ENCODE peak calls at places on chromosomes 7 and 10, in five cellular contexts. L is HepG2, A is K562, Y is SK-N-SH, K is GM12878. C is an unnamed sample.

GRCh38 chr7:50416509-50417299 is 33.4 kb downstream of the FIGNL1 start:
- DNase-seq in L (no peak), A (no peak), Y (no peak), K (peak), C (no peak)

GRCh38 chr10:89002234-89002978 is 11.8 kb downstream of the FAS start:
- DNase-seq in L (no peak), A (no peak), Y (no peak), K (no peak), C (no peak)

GRCh38 chr10:63166742-63167258 is 33.7 kb downstream of the NRBF2 start:
- DNase-seq in L (peak), A (peak), Y (peak), K (peak), C (peak)

GRCh38 chr7:44284216-44284615 is 41.2 kb downstream of the CAMK2B start:
- DNase-seq in L (no peak), A (no peak), Y (peak), K (no peak), C (no peak)

GRCh38 chr7:610141-610530 is 90.5 kb upstream of the PDGFA start:
- DNase-seq in L (no peak), A (peak), Y (no peak), K (no peak), C (no peak)

GRCh38 chr7:129919492-129919891 is 33.3 kb downstream of the UBE2H start:
- DNase-seq in L (peak), A (no peak), Y (no peak), K (no peak), C (no peak)

GRCh38 chr7:81094952-81095351 is 176.1 kb upstream of the SEMA3C start:
- DNase-seq in L (no peak), A (no peak), Y (no peak), K (no peak), C (no peak)

GRCh38 chr10:101295266-101295665 is 58.7 kb upstream of the BTRC start:
- DNase-seq in L (no peak), A (no peak), Y (no peak), K (no peak), C (no peak)

GRCh38 chr10:69004821-69005220 is 16.2 kb downstream of the KIFBP start:
- DNase-seq in L (peak), A (no peak), Y (peak), K (no peak), C (no peak)

GRCh38 chr7:107690611-107691010 is 30.0 kb downstream of the SLC26A4 start:
- DNase-seq in L (no peak), A (no peak), Y (no peak), K (no peak), C (no peak)

GRCh38 chr10:119135517-119135890 is 30.0 kb downstream of the SFXN4 start:
- DNase-seq in L (no peak), A (no peak), Y (no peak), K (no peak), C (no peak)

GRCh38 chr7:93238748-93239147 is 6.6 kb downstream of the VPS50 start:
- DNase-seq in L (no peak), A (no peak), Y (no peak), K (no peak), C (no peak)

GRCh38 chr7:29588212-29588611 is 24.6 kb downstream of the PRR15 start:
- DNase-seq in L (no peak), A (no peak), Y (no peak), K (no peak), C (no peak)

GRCh38 chr7:50821457-50821977 is 38.8 kb upstream of the GRB10 start:
- DNase-seq in L (peak), A (no peak), Y (no peak), K (no peak), C (peak)

GRCh38 chr10:108862691-108863350 is 1060.5 kb downstream of the XPNPEP1 start:
- DNase-seq in L (no peak), A (no peak), Y (no peak), K (no peak), C (no peak)

GRCh38 chr7:127000725-127001124 is 252.0 kb downstream of the GRM8 start:
- DNase-seq in L (no peak), A (no peak), Y (no peak), K (no peak), C (no peak)

GRCh38 chr7:32150589-32150988 is 80.4 kb upstream of the PDE1C start:
- DNase-seq in L (no peak), A (no peak), Y (no peak), K (no peak), C (no peak)

GRCh38 chr10:100968037-100968736 is 1.1 kb upstream of the SEMA4G start:
- DNase-seq in L (no peak), A (no peak), Y (no peak), K (no peak), C (no peak)

GRCh38 chr10:128030498-128031072 is 95.6 kb downstream of the MKI67 start:
- DNase-seq in L (no peak), A (no peak), Y (no peak), K (no peak), C (no peak)

GRCh38 chr7:149385195-149385955 is 75.5 kb downstream of the ZNF777 start:
- DNase-seq in L (no peak), A (no peak), Y (peak), K (no peak), C (no peak)

GRCh38 chr7:27899601-27900000 is 159.6 kb downstream of the TAX1BP1 start:
- DNase-seq in L (no peak), A (no peak), Y (no peak), K (no peak), C (no peak)

DNA sequence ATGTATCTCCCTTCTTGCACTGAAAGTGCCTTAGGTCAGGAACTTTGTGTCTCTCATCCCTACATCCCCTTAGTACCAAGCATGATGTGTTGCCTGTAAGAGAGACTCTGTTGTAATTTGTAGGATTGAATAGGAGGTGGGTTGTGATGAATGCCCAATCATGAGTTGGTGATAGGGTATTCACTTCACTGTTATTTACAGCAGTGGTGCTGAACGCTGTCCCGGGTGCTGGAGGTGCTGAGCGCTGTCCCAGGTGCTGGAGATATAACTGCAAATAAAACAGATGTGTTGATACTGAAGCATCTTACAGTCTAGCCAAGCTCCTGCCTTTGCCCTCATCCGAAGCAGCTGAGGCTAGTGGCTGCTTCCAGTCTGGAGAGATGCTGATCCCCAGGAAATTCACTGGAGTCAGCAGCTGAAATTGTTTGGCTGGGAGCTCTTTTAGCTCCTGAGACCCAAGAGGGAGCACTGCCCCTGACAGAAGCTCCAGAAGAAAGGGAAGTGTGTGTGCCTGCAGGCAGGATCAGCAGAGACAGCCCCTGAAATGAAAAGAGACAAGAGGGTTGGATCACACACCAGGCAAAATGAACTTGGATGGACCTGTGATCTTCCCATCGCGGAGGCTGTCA is 183.4 kb downstream of the SORCS3 start:
- DNase-seq in L (no peak), A (no peak), Y (no peak), K (no peak), C (peak)
- TF ChIP-seq FOXM1 in L (peak), A (no peak), Y (no peak), K (no peak), C (no peak)

DNA sequence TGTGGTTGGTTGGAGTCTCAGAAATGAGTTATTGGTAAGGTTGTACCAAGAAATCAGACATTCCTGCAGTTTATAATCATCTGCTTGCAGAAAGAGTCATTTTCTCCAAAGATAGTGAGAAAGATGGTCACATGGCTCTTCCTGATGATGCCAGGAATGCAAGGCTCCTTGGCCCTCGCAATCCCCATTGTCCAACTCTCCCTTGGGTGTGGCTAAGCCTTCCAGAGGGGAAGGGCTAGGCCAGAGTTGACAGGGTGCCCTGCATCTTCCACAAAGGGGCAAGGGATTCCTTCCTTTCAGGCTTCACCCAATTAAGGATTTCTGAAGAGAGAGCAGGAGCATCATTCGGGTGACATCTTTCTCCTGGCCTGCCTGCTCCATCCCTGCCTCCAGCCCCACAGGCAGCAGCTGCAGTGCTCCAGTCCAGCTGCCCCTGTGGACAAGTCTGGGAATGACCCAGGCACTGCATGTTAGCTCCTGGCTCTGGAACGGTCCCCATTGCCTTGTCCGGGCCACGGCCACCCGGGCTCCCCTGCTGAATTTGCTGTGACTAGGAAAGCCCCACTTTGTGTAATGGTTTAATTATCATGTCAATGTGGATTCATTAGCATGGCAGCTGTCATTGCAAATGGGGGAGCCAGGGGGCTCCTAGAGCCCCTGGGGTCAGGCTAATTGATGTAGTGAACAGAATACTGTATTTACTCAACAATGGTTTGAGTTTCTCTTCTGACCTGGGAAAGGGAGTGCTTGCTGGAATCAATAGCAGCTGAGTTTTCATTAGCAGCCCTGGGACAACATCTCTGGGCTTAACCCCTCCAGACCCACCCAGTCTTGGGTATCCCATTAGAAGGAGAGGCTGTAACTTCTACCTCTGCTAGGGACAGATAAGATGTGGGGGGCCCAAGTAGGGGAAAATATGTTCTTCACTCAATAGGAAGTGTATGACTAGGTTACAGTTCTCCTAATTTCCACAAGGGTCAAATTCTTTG is 112.6 kb upstream of the TBX20 start:
- DNase-seq in L (no peak), A (no peak), Y (no peak), K (no peak), C (no peak)
- TF ChIP-seq FOXM1 in L (no peak), A (no peak), Y (no peak), K (no peak), C (no peak)

GRCh38 chr10:90742189-90742588 is 115.7 kb downstream of the HTR7 start:
- DNase-seq in L (no peak), A (no peak), Y (no peak), K (no peak), C (no peak)
- TF ChIP-seq FOXM1 in L (no peak), A (no peak), Y (no peak), K (no peak), C (no peak)

GRCh38 chr7:117827861-117828260 is 45.4 kb downstream of the CTTNBP2 start:
- DNase-seq in L (no peak), A (no peak), Y (no peak), K (no peak), C (no peak)
- TF ChIP-seq FOXM1 in L (no peak), A (no peak), Y (no peak), K (no peak), C (no peak)

GRCh38 chr7:1844336-1844955 is 174.4 kb downstream of the ELFN1 start:
- DNase-seq in L (no peak), A (no peak), Y (peak), K (no peak), C (no peak)
- TF ChIP-seq FOXM1 in L (no peak), A (no peak), Y (no peak), K (no peak), C (no peak)

DNA sequence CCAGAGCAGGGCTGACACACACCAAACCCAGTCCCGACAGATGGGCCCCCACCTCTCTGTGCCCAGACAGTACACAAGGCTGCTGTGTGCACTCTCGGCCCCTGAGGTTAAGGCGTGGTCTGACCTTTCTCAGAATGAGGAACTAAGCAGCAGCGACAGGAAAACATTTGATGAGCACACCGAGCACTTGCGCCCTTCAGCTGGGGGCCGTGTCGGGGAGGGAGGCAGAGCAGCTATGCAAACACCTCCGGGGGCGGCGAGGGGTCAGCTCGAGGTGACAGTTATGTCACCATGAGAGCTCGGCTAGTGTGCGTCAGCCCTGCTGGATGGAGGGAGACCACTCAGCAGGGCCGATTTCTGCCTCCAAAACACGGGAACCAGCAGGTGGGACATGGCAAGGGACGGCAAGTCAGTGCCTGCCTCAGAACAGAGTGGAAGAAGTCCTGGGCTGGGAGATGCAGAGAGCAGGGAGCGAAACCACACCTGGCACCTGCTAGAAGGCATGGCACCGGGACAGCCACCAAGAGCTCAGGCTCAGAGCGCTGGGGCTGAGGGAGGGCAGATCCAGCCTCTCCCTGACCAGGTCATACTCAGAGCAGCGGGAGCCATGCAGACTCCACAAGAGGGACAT is 57.4 kb downstream of the CHST15 start:
- DNase-seq in L (peak), A (peak), Y (no peak), K (peak), C (no peak)
- TF ChIP-seq FOXM1 in L (no peak), A (no peak), Y (no peak), K (no peak), C (no peak)

DNA sequence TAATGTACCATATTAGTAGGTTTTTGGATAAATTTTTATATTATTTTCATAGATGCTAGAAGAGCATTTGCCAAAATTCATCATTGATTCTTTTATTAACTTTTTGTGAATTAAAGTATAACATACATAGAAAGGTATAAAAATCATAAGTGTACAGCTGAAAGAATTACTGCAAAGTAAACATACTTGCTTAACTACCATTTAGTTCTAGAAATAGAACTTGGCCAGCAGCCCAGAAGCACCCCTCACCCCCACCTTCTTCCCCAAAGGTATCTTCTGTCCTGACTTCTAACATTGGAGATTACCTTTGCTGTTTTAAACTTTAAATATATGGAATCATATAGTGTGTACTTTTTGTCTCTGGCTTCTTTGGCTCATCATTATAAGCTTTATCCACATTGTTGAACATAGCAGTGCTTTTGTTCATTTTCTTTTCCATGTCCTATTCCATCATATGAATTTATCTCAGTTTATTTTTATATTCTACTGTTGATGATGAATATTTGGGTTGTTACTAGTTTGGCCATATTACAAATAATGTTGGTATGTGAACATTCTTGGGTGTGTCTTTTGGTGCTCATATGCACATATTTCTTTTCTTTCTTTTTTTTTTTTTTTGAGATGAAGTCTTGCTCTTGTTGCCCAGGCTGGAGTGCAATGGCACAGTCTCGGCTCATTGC is 142.8 kb downstream of the ADK start:
- DNase-seq in L (no peak), A (no peak), Y (no peak), K (no peak), C (no peak)
- TF ChIP-seq FOXM1 in L (no peak), A (no peak), Y (no peak), K (no peak), C (no peak)

DNA sequence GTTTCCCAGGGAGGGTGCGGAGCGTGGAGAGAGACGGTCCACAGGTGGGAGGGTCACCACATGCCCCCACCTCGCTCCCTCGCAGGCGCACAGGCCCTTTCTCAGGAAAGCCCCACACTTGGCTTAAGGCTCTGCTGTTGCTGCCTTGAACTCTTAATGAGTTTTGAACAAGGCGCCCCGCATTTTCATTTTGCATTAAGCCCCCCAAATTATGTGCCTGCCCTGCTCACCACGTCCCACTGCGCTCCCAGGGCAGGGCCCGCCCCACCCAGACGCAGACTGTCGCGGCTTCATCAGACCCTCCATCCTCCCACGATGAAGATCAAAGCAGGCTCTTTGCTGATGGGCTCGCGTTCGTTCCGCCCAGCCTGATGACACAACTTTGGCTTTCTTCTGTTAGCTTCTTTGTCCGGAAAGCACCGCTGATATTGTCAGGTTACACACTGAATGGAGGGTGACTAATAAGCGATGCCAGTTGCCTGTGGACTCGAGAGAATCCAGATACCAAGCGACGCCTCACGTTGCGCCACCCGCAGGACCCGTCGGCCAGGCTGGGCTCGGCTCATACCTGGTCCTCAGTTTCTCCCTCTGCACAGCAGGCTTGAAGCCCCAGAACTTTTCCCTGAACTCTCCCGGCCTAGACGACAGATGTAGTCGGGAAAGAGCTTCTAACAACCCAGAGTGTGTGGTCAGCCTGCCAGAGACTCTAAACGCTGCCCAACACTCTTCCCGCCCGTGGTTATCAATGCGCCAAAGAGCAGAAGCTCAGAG is 9.5 kb downstream of the CALML3 start:
- DNase-seq in L (peak), A (no peak), Y (no peak), K (no peak), C (no peak)
- TF ChIP-seq FOXM1 in L (no peak), A (no peak), Y (no peak), K (no peak), C (no peak)

GRCh38 chr10:16847644-16848043 is 30.4 kb upstream of the RSU1 start:
- DNase-seq in L (no peak), A (no peak), Y (no peak), K (no peak), C (no peak)
- TF ChIP-seq FOXM1 in L (no peak), A (no peak), Y (peak), K (no peak), C (no peak)

GRCh38 chr10:33155720-33156638 is 178.5 kb downstream of the NRP1 start:
- DNase-seq in L (peak), A (peak), Y (peak), K (no peak), C (peak)
- TF ChIP-seq FOXM1 in L (no peak), A (no peak), Y (no peak), K (no peak), C (no peak)